ENCODE peak calls at places on chromosomes 1 and 21, in six cellular contexts. E is vagina; H is progenitor cell of endocrine pancreas; Q is CD8-positive, alpha-beta T cell; S is A673; J is activated CD8-positive, alpha-beta T cell treated with anti-CD3 and anti-CD28 coated beads for 36 hours. L is an unnamed sample.

GRCh38 chr1:243742814-243743213 is 107.2 kb downstream of the AKT3 start:
- DNase-seq in Q (no peak), E (no peak), S (no peak), J (no peak), H (no peak), L (no peak)

GRCh38 chr1:13901597-13901996 is 201.6 kb downstream of the PRDM2 start:
- DNase-seq in S (no peak), H (no peak), E (no peak), J (no peak), Q (no peak), L (no peak)

GRCh38 chr1:247402099-247402706 is 13.8 kb upstream of the NLRP3 start:
- DNase-seq in Q (no peak), H (no peak), J (no peak), S (no peak), E (no peak), L (no peak)

GRCh38 chr1:199163277-199164069 is 524.6 kb downstream of the PTPRC start:
- DNase-seq in H (no peak), S (peak), J (no peak), E (no peak), Q (no peak), L (no peak)

GRCh38 chr1:236762410-236762809 is 32.7 kb upstream of the MTR start:
- DNase-seq in Q (no peak), E (no peak), S (no peak), H (no peak), J (peak), L (no peak)

GRCh38 chr1:170634819-170635410 is 29.0 kb upstream of the PRRX1 start:
- DNase-seq in E (no peak), Q (no peak), H (no peak), S (no peak), J (no peak), L (no peak)

GRCh38 chr1:93219443-93219842 is 38.9 kb downstream of the CCDC18 start:
- DNase-seq in Q (no peak), J (peak), S (no peak), H (no peak), E (no peak), L (no peak)

GRCh38 chr1:147545133-147545532 is 3.8 kb downstream of the BCL9 start:
- DNase-seq in S (peak), E (no peak), J (peak), H (no peak), Q (peak), L (no peak)

GRCh38 chr1:201515895-201516294 is 9.0 kb upstream of the CSRP1 start:
- DNase-seq in S (no peak), J (no peak), H (no peak), Q (no peak), E (no peak), L (no peak)

GRCh38 chr1:15515026-15515663 is 8.9 kb downstream of the CASP9 start:
- DNase-seq in E (no peak), J (no peak), H (no peak), S (no peak), Q (no peak), L (no peak)

GRCh38 chr1:89725016-89725380 is 92.1 kb downstream of the LRRC8C start:
- DNase-seq in S (peak), Q (no peak), H (no peak), J (peak), E (no peak), L (no peak)

GRCh38 chr21:38211321-38211720 is 45.5 kb upstream of the KCNJ15 start:
- DNase-seq in J (no peak), S (no peak), E (no peak), H (no peak), Q (no peak), L (no peak)

GRCh38 chr1:91555821-91556531 is 55.3 kb downstream of the CDC7 start:
- DNase-seq in J (peak), E (no peak), S (no peak), Q (peak), H (no peak), L (no peak)

GRCh38 chr1:234941711-234942320 is 186.8 kb downstream of the TOMM20 start:
- DNase-seq in E (no peak), H (no peak), J (no peak), S (no peak), Q (peak), L (no peak)

DNA sequence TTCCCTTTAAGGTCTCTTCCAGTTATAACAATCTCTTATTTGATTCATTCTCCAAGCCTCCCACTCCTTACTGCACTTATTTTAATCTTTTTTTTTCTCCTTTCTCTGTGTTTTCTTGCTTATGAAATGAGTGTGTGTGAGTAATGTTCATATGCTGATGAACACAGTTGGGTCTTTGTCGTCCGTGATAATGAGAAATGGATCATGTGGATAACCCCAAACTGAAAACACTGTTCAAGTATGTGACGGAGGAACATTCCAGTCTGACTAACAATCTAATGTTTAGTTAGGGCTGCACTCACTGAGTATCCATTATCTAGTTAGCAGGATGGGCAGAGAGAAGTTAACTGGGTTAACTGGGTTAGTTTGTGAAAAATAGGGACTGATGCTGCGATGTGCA is 253.1 kb upstream of the DUSP10 start:
- DNase-seq in E (no peak), S (no peak), H (no peak), Q (no peak), J (no peak), L (no peak)
- TF ChIP-seq CTCF in E (no peak), S (no peak), H (no peak), Q (no peak), J (no peak), L (no peak)

DNA sequence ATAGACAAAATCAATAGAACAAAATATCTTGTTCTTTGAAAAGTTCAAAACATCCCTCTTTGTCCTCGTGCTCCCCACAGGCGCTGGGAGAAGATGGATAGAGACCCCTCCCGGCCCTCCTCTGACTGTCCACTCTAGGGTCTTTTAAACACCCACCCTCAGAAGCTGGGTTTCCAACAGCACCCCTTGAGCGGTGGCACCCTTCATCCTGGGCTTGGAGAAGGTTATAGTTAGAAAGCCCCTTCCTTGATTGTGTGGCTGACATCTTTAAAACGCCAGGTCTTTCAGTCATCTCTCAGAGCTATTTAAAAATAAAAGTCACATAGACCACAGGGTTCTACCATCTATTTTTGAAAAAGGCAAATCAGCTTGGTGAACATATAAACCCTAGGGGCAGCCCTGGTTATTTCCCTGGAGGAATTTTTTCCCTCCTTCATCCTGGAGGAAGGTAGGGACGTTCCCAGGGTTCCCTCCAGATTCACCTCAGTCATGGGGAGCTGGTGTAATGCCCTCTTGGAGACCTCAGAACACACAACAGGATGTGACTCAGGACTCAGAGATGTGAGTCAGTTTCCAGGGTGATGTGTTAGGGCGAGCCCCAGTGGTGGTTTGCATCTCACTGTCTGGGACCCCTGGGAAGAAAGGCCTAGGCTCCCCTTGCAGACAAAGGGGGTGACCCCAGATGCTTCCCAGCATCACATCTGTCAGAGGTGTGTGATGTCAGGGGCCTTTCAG is 138.5 kb downstream of the CLIC6 start:
- DNase-seq in E (no peak), Q (peak), J (peak), S (peak), H (no peak), L (no peak)
- TF ChIP-seq CTCF in E (no peak), Q (no peak), J (no peak), S (no peak), H (no peak), L (no peak)

GRCh38 chr1:155295183-155295941 is 5.9 kb downstream of the PKLR start:
- DNase-seq in S (no peak), E (no peak), Q (no peak), H (no peak), J (no peak), L (no peak)

GRCh38 chr1:155296660-155297059 is 4.6 kb downstream of the PKLR start:
- DNase-seq in S (no peak), J (no peak), H (no peak), Q (no peak), E (no peak), L (no peak)

GRCh38 chr1:155300024-155300423 is 1.2 kb downstream of the PKLR start:
- DNase-seq in J (no peak), E (no peak), H (no peak), S (no peak), Q (no peak), L (no peak)

GRCh38 chr1:155295942-155296267 is 5.3 kb downstream of the PKLR start:
- DNase-seq in Q (no peak), E (no peak), H (no peak), J (no peak), S (no peak), L (no peak)

DNA sequence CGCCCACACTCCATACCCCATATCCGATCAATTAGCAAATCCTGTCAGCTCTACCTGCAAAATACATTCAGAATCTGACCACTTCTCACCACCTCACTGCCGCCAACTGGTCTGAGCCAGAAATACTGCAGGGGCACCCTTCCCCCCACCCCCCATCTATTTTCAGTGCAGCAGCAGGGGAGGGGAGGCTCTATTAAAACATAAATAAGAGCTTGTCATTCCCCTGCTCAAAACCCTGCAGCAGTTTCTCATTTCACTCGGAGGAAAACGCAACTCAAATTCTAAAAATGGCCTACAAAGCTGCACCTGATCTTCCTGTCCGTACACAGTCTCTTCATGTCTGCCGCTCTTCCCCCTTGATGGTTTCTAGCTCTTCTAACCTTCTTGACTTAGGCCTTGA is 3.8 kb downstream of the PKLR start:
- DNase-seq in J (no peak), E (no peak), H (no peak), S (no peak), Q (no peak), L (no peak)
- TF ChIP-seq CTCF in J (no peak), E (no peak), H (no peak), S (no peak), Q (no peak), L (no peak)

GRCh38 chr1:218679391-218679790 is 334.3 kb downstream of the TGFB2 start:
- DNase-seq in E (no peak), Q (no peak), J (no peak), H (no peak), S (no peak), L (no peak)

GRCh38 chr1:218686258-218686657 is 341.1 kb downstream of the TGFB2 start:
- DNase-seq in J (no peak), H (no peak), S (no peak), E (no peak), Q (no peak), L (no peak)

GRCh38 chr1:218679988-218680743 is 335.0 kb downstream of the TGFB2 start:
- DNase-seq in S (no peak), E (no peak), H (no peak), J (no peak), Q (no peak), L (no peak)

DNA sequence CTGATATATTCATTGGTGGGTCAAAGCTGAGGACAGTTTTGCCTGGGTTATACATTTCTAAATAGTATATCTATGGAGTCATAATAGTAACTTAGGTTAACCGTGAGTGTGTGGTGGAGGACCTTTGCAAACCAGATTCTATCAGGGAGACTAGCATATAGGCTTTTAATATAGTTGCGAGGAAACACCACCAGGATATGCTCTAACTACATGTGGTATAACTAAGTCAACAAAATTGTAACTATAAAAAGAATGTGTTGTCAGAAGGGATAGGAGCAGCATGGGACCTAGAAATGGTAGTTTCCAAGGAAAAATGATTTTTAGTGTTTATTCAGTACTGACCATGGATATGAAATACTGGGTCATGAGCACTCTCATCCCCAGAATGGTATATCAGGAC is 338.1 kb downstream of the TGFB2 start:
- DNase-seq in J (no peak), H (no peak), Q (no peak), S (no peak), E (no peak), L (no peak)
- TF ChIP-seq CTCF in J (no peak), H (no peak), Q (no peak), S (no peak), E (no peak), L (no peak)

GRCh38 chr1:106564192-106564591 is 492.3 kb upstream of the PRMT6 start:
- DNase-seq in Q (no peak), J (no peak), H (no peak), S (no peak), E (no peak), L (no peak)
- TF ChIP-seq CTCF in Q (no peak), J (no peak), H (no peak), S (no peak), E (no peak), L (no peak)

GRCh38 chr1:161787355-161787754 is 21.2 kb downstream of the ATF6 start:
- DNase-seq in H (no peak), E (no peak), J (no peak), S (peak), Q (no peak), L (no peak)
- TF ChIP-seq CTCF in H (no peak), E (no peak), J (no peak), S (peak), Q (no peak), L (no peak)

L was measured in mesothelial cell of epicardium.